ENCODE peak calls at places on chromosome 12, in four cellular contexts. G, V, N and A are unnamed samples.

GRCh38 chr12:84508325-84508861 is 404.2 kb downstream of the SLC6A15 start:
- DNase-seq in G (no peak), V (peak; percentile 48), N (no peak), A (no peak)

GRCh38 chr12:126362964-126363363 is 1297.7 kb downstream of the AACS start:
- DNase-seq in G (no peak), V (no peak), N (no peak), A (no peak)

GRCh38 chr12:59055204-59055839 is 135.0 kb upstream of the LRIG3 start:
- DNase-seq in G (no peak), V (no peak), N (peak; percentile 90), A (no peak)

GRCh38 chr12:83084516-83085234 is 398.0 kb downstream of the TMTC2 start:
- DNase-seq in G (no peak), V (no peak), N (peak; percentile 78), A (no peak)

GRCh38 chr12:123748661-123749060 is 13.4 kb upstream of the DNAH10 start:
- DNase-seq in G (no peak), V (no peak), N (no peak), A (no peak)

GRCh38 chr12:11953523-11953922 is 117.2 kb upstream of the BCL2L14 start:
- DNase-seq in G (no peak), V (no peak), N (no peak), A (peak; percentile 49)

GRCh38 chr12:113051759-113052158 is 4.8 kb upstream of the DTX1 start:
- DNase-seq in G (no peak), V (no peak), N (no peak), A (no peak)

GRCh38 chr12:81329088-81329487 is 251.2 kb downstream of the ACSS3 start:
- DNase-seq in G (no peak), V (no peak), N (peak; percentile 2), A (no peak)

GRCh38 chr12:93514853-93515252 is 47.5 kb downstream of the MRPL42 start:
- DNase-seq in G (no peak), V (no peak), N (no peak), A (no peak)

GRCh38 chr12:19539836-19540235 is 100.5 kb downstream of the AEBP2 start:
- DNase-seq in G (no peak), V (no peak), N (no peak), A (no peak)

GRCh38 chr12:27552886-27553560 is 29.0 kb downstream of the PPFIBP1 start:
- DNase-seq in G (no peak), V (no peak), N (no peak), A (no peak)

GRCh38 chr12:69189378-69189978 is 49.9 kb upstream of the CPSF6 start:
- DNase-seq in G (no peak), V (no peak), N (no peak), A (no peak)

GRCh38 chr12:19978193-19978592 is 390.1 kb upstream of the PDE3A start:
- DNase-seq in G (no peak), V (no peak), N (peak; percentile 48), A (no peak)

GRCh38 chr12:95859947-95860850 is 1.4 kb downstream of the SNRPF start:
- DNase-seq in G (no peak), V (no peak), N (no peak), A (no peak)

GRCh38 chr12:5616854-5617253 is 184.9 kb downstream of the NTF3 start:
- DNase-seq in G (no peak), V (no peak), N (no peak), A (no peak)

GRCh38 chr12:52423661-52424503 is 10.3 kb downstream of the KRT75 start:
- DNase-seq in G (no peak), V (no peak), N (no peak), A (no peak)

GRCh38 chr12:119090276-119090675 is 88.5 kb upstream of the HSPB8 start:
- DNase-seq in G (no peak), V (no peak), N (no peak), A (no peak)

GRCh38 chr12:57127710-57128518 is at the start of gene LRP1:
- DNase-seq in G (peak; percentile 92), V (peak; percentile 91), N (peak; percentile 77), A (peak; percentile 97)

GRCh38 chr12:51390457-51391046 is 654 bp downstream of the GALNT6 start:
- DNase-seq in G (no peak), V (no peak), N (no peak), A (no peak)

GRCh38 chr12:129550353-129550752 is 353.5 kb downstream of the TMEM132D start:
- DNase-seq in G (no peak), V (no peak), N (no peak), A (no peak)

GRCh38 chr12:45583011-45583657 is 146.4 kb upstream of the ARID2 start:
- DNase-seq in G (no peak), V (no peak), N (no peak), A (no peak)

GRCh38 chr12:107302649-107303386 is 209.5 kb upstream of the CRY1 start:
- DNase-seq in G (no peak), V (no peak), N (no peak), A (no peak)

GRCh38 chr12:86006727-86007126 is 132.6 kb downstream of the NTS start:
- DNase-seq in G (no peak), V (no peak), N (peak; percentile 60), A (no peak)

GRCh38 chr12:57569858-57570257 is 20.0 kb downstream of the KIF5A start:
- DNase-seq in G (no peak), V (no peak), N (no peak), A (no peak)

GRCh38 chr12:116015525-116015924 is 262.0 kb downstream of the MED13L start:
- DNase-seq in G (no peak), V (no peak), N (peak; percentile 64), A (no peak)

GRCh38 chr12:10220398-10221077 is 7.9 kb downstream of the GABARAPL1 start:
- DNase-seq in G (peak; percentile 31), V (peak; percentile 91), N (peak; percentile 94), A (no peak)

GRCh38 chr12:106696071-106696470 is 78.4 kb upstream of the RIC8B start:
- DNase-seq in G (no peak), V (no peak), N (no peak), A (no peak)

GRCh38 chr12:5497329-5498058 is 65.6 kb downstream of the NTF3 start:
- DNase-seq in G (no peak), V (peak; percentile 21), N (no peak), A (no peak)

GRCh38 chr12:93111791-93112208 is 182.7 kb upstream of the EEA1 start:
- DNase-seq in G (no peak), V (no peak), N (peak; percentile 91), A (no peak)

GRCh38 chr12:30840715-30841114 is 85.8 kb upstream of the TSPAN11 start:
- DNase-seq in G (no peak), V (no peak), N (no peak), A (no peak)

GRCh38 chr12:25241171-25242020 is 9.3 kb downstream of the KRAS start:
- DNase-seq in G (no peak), V (no peak), N (peak; percentile 55), A (no peak)

GRCh38 chr12:5433081-5433839 is 1.4 kb downstream of the NTF3 start:
- DNase-seq in G (peak; percentile 62), V (no peak), N (no peak), A (no peak)

GRCh38 chr12:122834229-122834920 is 882 bp upstream of the HIP1R start:
- DNase-seq in G (peak; percentile 53), V (peak; percentile 74), N (peak; percentile 83), A (no peak)

DNA sequence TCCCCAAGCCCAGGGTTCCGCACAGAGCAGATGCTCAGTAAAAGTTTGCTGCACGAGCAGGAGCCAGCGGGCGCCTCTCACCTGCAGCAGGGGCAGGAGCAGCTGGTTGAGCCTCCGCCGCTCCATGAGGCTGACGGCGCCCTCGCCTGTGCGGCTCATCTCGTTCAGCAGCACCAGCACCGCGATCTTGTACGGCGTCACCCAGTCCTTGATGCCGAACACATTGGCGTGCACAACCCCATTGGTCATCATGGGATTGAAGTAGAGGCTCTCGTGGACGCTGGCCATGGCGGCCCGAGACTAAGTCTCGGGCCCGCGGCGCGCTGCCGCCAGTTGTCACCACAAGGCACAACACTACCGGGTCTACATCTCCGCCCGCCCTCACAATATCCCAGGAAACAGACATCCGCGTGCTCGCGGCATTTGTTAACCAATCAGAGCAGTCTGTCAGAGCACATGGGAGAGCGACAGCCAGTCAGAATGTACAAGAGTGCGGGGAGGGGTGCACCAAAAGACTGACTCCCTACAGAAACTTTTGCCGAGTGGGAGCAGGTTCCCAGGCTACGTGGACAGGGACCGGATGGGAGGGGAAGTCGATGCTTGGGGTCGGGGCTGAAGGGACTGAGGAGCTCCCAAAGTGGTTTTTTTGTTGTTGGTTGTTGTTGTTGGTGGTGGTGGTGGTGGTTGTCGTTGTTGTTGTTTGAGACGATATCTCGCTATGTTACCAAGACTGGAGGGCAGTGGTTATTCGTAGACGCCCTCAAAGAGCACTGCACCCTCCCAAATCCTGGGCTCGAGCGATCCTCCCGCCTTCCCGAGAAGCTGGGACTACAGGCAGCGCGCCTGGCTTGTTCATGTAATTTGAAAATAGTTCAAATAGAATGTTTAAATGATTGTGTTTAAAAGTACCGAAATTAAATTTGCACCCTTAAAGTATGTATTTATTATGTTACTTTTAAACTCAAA is at the start of gene ANAPC5:
- DNase-seq in G (peak; percentile 90), V (peak; percentile 97), N (peak; percentile 99), A (peak; percentile 99)
- TF ChIP-seq POLR2A in G (peak; percentile 19), V (peak; percentile 59), N (peak; percentile 94), A (peak; percentile 35)

GRCh38 chr12:108441549-108441948 is 73.5 kb upstream of the FICD start:
- DNase-seq in G (no peak), V (no peak), N (no peak), A (no peak)
- H3K4me1 ChIP-seq in G (no peaks in the 10 kb centered on the region), V (no peaks in the 10 kb centered on the region), N (peaks cover 3% of the 10 kb centered on the region), A (no peaks in the 10 kb centered on the region)

GRCh38 chr12:3196488-3196887 is 119.3 kb downstream of the TSPAN9 start:
- DNase-seq in G (no peak), V (no peak), N (no peak), A (no peak)

GRCh38 chr12:3195337-3195736 is 118.2 kb downstream of the TSPAN9 start:
- DNase-seq in G (no peak), V (no peak), N (no peak), A (no peak)

GRCh38 chr12:3193755-3194154 is 116.6 kb downstream of the TSPAN9 start:
- DNase-seq in G (no peak), V (no peak), N (no peak), A (no peak)

GRCh38 chr12:3197131-3197818 is 120.1 kb downstream of the TSPAN9 start:
- DNase-seq in G (no peak), V (no peak), N (no peak), A (no peak)

DNA sequence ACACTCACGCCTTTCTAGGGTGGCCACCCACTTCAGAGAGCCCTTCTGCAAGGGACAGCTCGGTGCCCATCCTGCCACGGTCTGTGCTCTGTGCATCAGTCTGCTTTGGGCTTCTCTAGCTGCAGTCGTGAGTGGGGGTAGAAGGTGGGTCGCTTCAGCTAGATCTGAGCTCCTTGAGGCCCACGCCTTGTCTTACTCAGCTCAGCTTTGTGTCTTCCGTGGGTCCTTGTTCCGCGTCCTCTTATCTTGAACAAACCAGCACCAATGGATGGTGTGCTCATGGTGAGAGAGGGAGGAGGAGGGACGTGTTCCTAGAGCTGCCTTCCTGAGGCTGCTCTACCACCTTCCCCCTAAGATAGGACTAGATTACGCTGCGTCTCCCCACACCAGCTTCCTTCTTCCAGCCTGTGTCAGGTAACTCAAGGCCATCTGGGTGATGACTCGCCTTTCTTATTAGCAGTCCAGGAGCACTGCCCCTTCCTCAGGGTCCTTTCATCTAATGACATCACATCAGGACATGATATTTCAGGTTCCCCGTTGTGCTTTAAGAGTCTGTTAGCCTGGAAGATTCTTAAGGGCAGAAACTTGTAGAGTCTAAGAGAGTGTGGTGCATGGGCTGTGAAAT is 118.8 kb downstream of the TSPAN9 start:
- DNase-seq in G (no peak), V (no peak), N (no peak), A (no peak)
- H3K27ac ChIP-seq in G (no peak overlapping the region), V (no peak overlapping the region), N (no peak overlapping the region), A (no peak overlapping the region)

GRCh38 chr12:49827351-49828099 is 688 bp downstream of the NCKAP5L start:
- DNase-seq in G (peak; percentile 84), V (peak; percentile 79), N (peak; percentile 59), A (no peak)
- TF ChIP-seq POLR2A in G (no peak), V (no peak), N (no peak), A (no peak)

GRCh38 chr12:94815958-94816357 is 165.6 kb upstream of the TMCC3 start:
- DNase-seq in G (no peak), V (no peak), N (no peak), A (no peak)
- H3K4me1 ChIP-seq in G (peaks cover 2% of the 10 kb centered on the region), V (no peaks in the 10 kb centered on the region), N (no peaks in the 10 kb centered on the region), A (no peaks in the 10 kb centered on the region)